ENCODE peak calls at places on chromosomes 11 and 22, in eight cellular contexts. One of them, this sample, is unnamed.

GRCh38 chr11:725624-726202 is 19.7 kb downstream of the EPS8L2 start:
- DNase-seq in IMR-90: no peak
- DNase-seq in heart left ventricle: no peak
- DNase-seq in endothelial cell: no peak
- DNase-seq in transverse colon: no peak
- DNase-seq in H9: peak; percentile 67
- DNase-seq in A673: no peak
- DNase-seq in ovary: no peak
- DNase-seq in this sample: no peak

GRCh38 chr22:40428796-40429195 is 58.4 kb downstream of the SGSM3 start:
- DNase-seq in A673: no peak
- DNase-seq in H9: no peak
- DNase-seq in ovary: no peak
- DNase-seq in heart left ventricle: no peak
- DNase-seq in transverse colon: no peak
- DNase-seq in endothelial cell: no peak
- DNase-seq in IMR-90: no peak
- DNase-seq in this sample: no peak

GRCh38 chr11:111429066-111429506 is 50.0 kb upstream of the POU2AF1 start:
- DNase-seq in endothelial cell: peak; percentile 64
- DNase-seq in heart left ventricle: no peak
- DNase-seq in transverse colon: peak; percentile 77
- DNase-seq in H9: peak; percentile 57
- DNase-seq in A673: peak; percentile 90
- DNase-seq in ovary: peak; percentile 49
- DNase-seq in IMR-90: peak; percentile 37
- DNase-seq in this sample: peak; percentile 60

GRCh38 chr22:39462443-39463147 is 5.8 kb downstream of the MGAT3 start:
- DNase-seq in transverse colon: no peak
- DNase-seq in A673: no peak
- DNase-seq in ovary: no peak
- DNase-seq in H9: peak; percentile 71
- DNase-seq in heart left ventricle: peak; percentile 70
- DNase-seq in endothelial cell: no peak
- DNase-seq in IMR-90: no peak
- DNase-seq in this sample: no peak

GRCh38 chr11:108221981-108222685 is at the start of gene NPAT:
- DNase-seq in IMR-90: no peak
- DNase-seq in A673: no peak
- DNase-seq in H9: no peak
- DNase-seq in transverse colon: no peak
- DNase-seq in ovary: no peak
- DNase-seq in heart left ventricle: no peak
- DNase-seq in endothelial cell: no peak
- DNase-seq in this sample: no peak

GRCh38 chr11:57778318-57779037 is 16.9 kb downstream of the CTNND1 start:
- DNase-seq in H9: peak; percentile 92
- DNase-seq in transverse colon: peak; percentile 92
- DNase-seq in ovary: peak; percentile 94
- DNase-seq in heart left ventricle: peak; percentile 92
- DNase-seq in endothelial cell: peak; percentile 76
- DNase-seq in A673: peak; percentile 100
- DNase-seq in IMR-90: peak; percentile 98
- DNase-seq in this sample: peak; percentile 89

GRCh38 chr22:30208631-30209603 is 37.6 kb downstream of the LIF start:
- DNase-seq in ovary: peak; percentile 78
- DNase-seq in A673: no peak
- DNase-seq in heart left ventricle: peak; percentile 79
- DNase-seq in transverse colon: peak; percentile 38
- DNase-seq in H9: no peak
- DNase-seq in endothelial cell: no peak
- DNase-seq in IMR-90: peak; percentile 97
- DNase-seq in this sample: no peak

GRCh38 chr11:1178906-1179305 is 21.2 kb downstream of the MUC5AC start:
- DNase-seq in endothelial cell: no peak
- DNase-seq in A673: no peak
- DNase-seq in transverse colon: no peak
- DNase-seq in ovary: no peak
- DNase-seq in IMR-90: no peak
- DNase-seq in heart left ventricle: no peak
- DNase-seq in H9: no peak
- DNase-seq in this sample: no peak

GRCh38 chr11:73525611-73526010 is 72.3 kb downstream of the FAM168A start:
- DNase-seq in H9: no peak
- DNase-seq in endothelial cell: no peak
- DNase-seq in ovary: no peak
- DNase-seq in heart left ventricle: no peak
- DNase-seq in transverse colon: no peak
- DNase-seq in IMR-90: no peak
- DNase-seq in A673: no peak
- DNase-seq in this sample: no peak

DNA sequence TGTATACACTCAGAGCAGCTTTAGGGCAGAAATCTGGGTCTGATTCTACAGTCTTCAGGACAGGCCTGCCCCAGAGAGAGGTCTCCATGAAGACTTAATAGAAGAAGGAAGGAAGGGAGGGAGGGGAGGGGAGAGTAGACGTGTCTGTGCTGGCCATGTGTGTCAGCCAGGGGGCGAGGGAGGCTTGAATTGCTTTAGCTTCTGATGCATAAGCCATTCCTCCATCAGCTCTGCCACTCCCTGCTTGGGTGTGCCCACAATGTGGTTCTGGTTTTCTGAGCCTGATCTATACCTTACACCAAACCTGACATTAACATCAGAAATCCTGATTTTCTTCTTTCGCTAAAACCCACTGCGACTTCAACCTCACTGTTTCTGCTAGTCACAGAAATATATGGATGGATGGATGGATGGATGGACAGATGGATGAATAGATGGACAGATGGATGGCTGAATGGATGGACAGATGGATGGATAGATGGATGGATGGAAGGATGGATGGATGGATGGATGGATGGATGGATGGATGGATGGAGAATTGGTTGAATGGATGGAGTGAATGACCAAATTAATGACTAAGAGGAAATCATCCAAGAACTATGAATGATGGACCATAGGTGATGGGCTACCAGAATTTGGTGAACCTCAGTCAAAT is 56.5 kb upstream of the PRDM11 start:
- DNase-seq in heart left ventricle: no peak
- DNase-seq in A673: no peak
- DNase-seq in transverse colon: no peak
- DNase-seq in endothelial cell: no peak
- DNase-seq in ovary: no peak
- DNase-seq in IMR-90: peak; percentile 37
- DNase-seq in H9: peak; percentile 68
- DNase-seq in this sample: peak; percentile 52
- TF ChIP-seq CTCF in heart left ventricle: peak; percentile 16
- TF ChIP-seq CTCF in A673: peak; percentile 27
- TF ChIP-seq CTCF in transverse colon: no peak
- TF ChIP-seq CTCF in endothelial cell: no peak
- TF ChIP-seq CTCF in ovary: no peak
- TF ChIP-seq CTCF in IMR-90: peak; percentile 35
- TF ChIP-seq CTCF in H9: peak; percentile 61
- TF ChIP-seq CTCF in this sample: peak; percentile 23

GRCh38 chr22:47406896-47407295 is 644.4 kb downstream of the TBC1D22A start:
- DNase-seq in endothelial cell: no peak
- DNase-seq in H9: no peak
- DNase-seq in A673: no peak
- DNase-seq in ovary: no peak
- DNase-seq in heart left ventricle: no peak
- DNase-seq in IMR-90: no peak
- DNase-seq in transverse colon: no peak
- DNase-seq in this sample: no peak

GRCh38 chr22:47406180-47406723 is 643.8 kb downstream of the TBC1D22A start:
- DNase-seq in ovary: no peak
- DNase-seq in endothelial cell: no peak
- DNase-seq in H9: no peak
- DNase-seq in IMR-90: no peak
- DNase-seq in heart left ventricle: no peak
- DNase-seq in transverse colon: no peak
- DNase-seq in A673: no peak
- DNase-seq in this sample: no peak

GRCh38 chr22:47409501-47410275 is 647.2 kb downstream of the TBC1D22A start:
- DNase-seq in H9: no peak
- DNase-seq in transverse colon: no peak
- DNase-seq in A673: no peak
- DNase-seq in endothelial cell: no peak
- DNase-seq in IMR-90: no peak
- DNase-seq in ovary: no peak
- DNase-seq in heart left ventricle: no peak
- DNase-seq in this sample: no peak

GRCh38 chr22:47407626-47408025 is 645.2 kb downstream of the TBC1D22A start:
- DNase-seq in A673: no peak
- DNase-seq in transverse colon: no peak
- DNase-seq in endothelial cell: no peak
- DNase-seq in ovary: no peak
- DNase-seq in heart left ventricle: no peak
- DNase-seq in H9: no peak
- DNase-seq in IMR-90: no peak
- DNase-seq in this sample: no peak

GRCh38 chr22:47408409-47408808 is 646.0 kb downstream of the TBC1D22A start:
- DNase-seq in IMR-90: no peak
- DNase-seq in endothelial cell: no peak
- DNase-seq in ovary: no peak
- DNase-seq in A673: no peak
- DNase-seq in transverse colon: no peak
- DNase-seq in heart left ventricle: no peak
- DNase-seq in H9: no peak
- DNase-seq in this sample: no peak
- TF ChIP-seq CTCF in IMR-90: no peak
- TF ChIP-seq CTCF in endothelial cell: no peak
- TF ChIP-seq CTCF in ovary: no peak
- TF ChIP-seq CTCF in A673: no peak
- TF ChIP-seq CTCF in transverse colon: no peak
- TF ChIP-seq CTCF in heart left ventricle: no peak
- TF ChIP-seq CTCF in H9: no peak
- TF ChIP-seq CTCF in this sample: no peak

GRCh38 chr11:121035169-121035755 is 11.4 kb downstream of the TBCEL start:
- DNase-seq in IMR-90: no peak
- DNase-seq in A673: no peak
- DNase-seq in H9: no peak
- DNase-seq in transverse colon: no peak
- DNase-seq in endothelial cell: no peak
- DNase-seq in ovary: no peak
- DNase-seq in heart left ventricle: no peak
- DNase-seq in this sample: no peak

GRCh38 chr11:121029813-121030445 is 6.0 kb downstream of the TBCEL start:
- DNase-seq in heart left ventricle: no peak
- DNase-seq in IMR-90: no peak
- DNase-seq in endothelial cell: no peak
- DNase-seq in A673: no peak
- DNase-seq in transverse colon: no peak
- DNase-seq in H9: no peak
- DNase-seq in ovary: no peak
- DNase-seq in this sample: no peak

GRCh38 chr11:121033635-121034034 is 9.7 kb downstream of the TBCEL start:
- DNase-seq in transverse colon: no peak
- DNase-seq in A673: no peak
- DNase-seq in H9: no peak
- DNase-seq in heart left ventricle: no peak
- DNase-seq in endothelial cell: no peak
- DNase-seq in IMR-90: no peak
- DNase-seq in ovary: no peak
- DNase-seq in this sample: no peak

GRCh38 chr11:121031167-121031566 is 7.3 kb downstream of the TBCEL start:
- DNase-seq in H9: no peak
- DNase-seq in A673: no peak
- DNase-seq in endothelial cell: no peak
- DNase-seq in ovary: no peak
- DNase-seq in IMR-90: no peak
- DNase-seq in transverse colon: no peak
- DNase-seq in heart left ventricle: no peak
- DNase-seq in this sample: no peak

GRCh38 chr11:121032546-121032945 is 8.6 kb downstream of the TBCEL start:
- DNase-seq in A673: no peak
- DNase-seq in H9: no peak
- DNase-seq in IMR-90: no peak
- DNase-seq in heart left ventricle: no peak
- DNase-seq in ovary: no peak
- DNase-seq in transverse colon: no peak
- DNase-seq in endothelial cell: no peak
- DNase-seq in this sample: no peak
- TF ChIP-seq CTCF in A673: peak; percentile 27
- TF ChIP-seq CTCF in H9: no peak
- TF ChIP-seq CTCF in IMR-90: peak; percentile 1
- TF ChIP-seq CTCF in heart left ventricle: no peak
- TF ChIP-seq CTCF in ovary: no peak
- TF ChIP-seq CTCF in transverse colon: no peak
- TF ChIP-seq CTCF in endothelial cell: no peak
- TF ChIP-seq CTCF in this sample: no peak

GRCh38 chr22:37259540-37260029 is 15.5 kb upstream of the RAC2 start:
- DNase-seq in heart left ventricle: no peak
- DNase-seq in A673: peak; percentile 75
- DNase-seq in endothelial cell: peak; percentile 54
- DNase-seq in ovary: no peak
- DNase-seq in IMR-90: peak; percentile 61
- DNase-seq in H9: peak; percentile 73
- DNase-seq in transverse colon: no peak
- DNase-seq in this sample: peak; percentile 59
- TF ChIP-seq CTCF in heart left ventricle: peak; percentile 48
- TF ChIP-seq CTCF in A673: peak; percentile 77
- TF ChIP-seq CTCF in endothelial cell: peak; percentile 27
- TF ChIP-seq CTCF in ovary: no peak
- TF ChIP-seq CTCF in IMR-90: peak; percentile 73
- TF ChIP-seq CTCF in H9: peak; percentile 69
- TF ChIP-seq CTCF in transverse colon: peak; percentile 18
- TF ChIP-seq CTCF in this sample: peak; percentile 68

GRCh38 chr11:26470992-26471391 is 101.1 kb downstream of the MUC15 start:
- DNase-seq in transverse colon: no peak
- DNase-seq in ovary: no peak
- DNase-seq in endothelial cell: no peak
- DNase-seq in IMR-90: no peak
- DNase-seq in heart left ventricle: no peak
- DNase-seq in H9: no peak
- DNase-seq in A673: no peak
- DNase-seq in this sample: no peak
- TF ChIP-seq CTCF in transverse colon: no peak
- TF ChIP-seq CTCF in ovary: no peak
- TF ChIP-seq CTCF in endothelial cell: no peak
- TF ChIP-seq CTCF in IMR-90: no peak
- TF ChIP-seq CTCF in heart left ventricle: no peak
- TF ChIP-seq CTCF in H9: no peak
- TF ChIP-seq CTCF in A673: no peak
- TF ChIP-seq CTCF in this sample: no peak

This sample was measured in epithelial cell of esophagus.